ENCODE peak calls at places on chromosome X, in four cellular contexts. W, C, A and X are unnamed samples.

GRCh38 chrX:155218777-155219176 is 2.5 kb downstream of the VBP1 start:
- DNase-seq in W (no peak), C (no peak), A (no peak), X (no peak)

GRCh38 chrX:97835969-97836368 is 952.3 kb downstream of the RPA4 start:
- DNase-seq in W (no peak), C (no peak), A (no peak), X (no peak)

GRCh38 chrX:148500428-148501120 is at the start of gene AFF2:
- DNase-seq in W (no peak), C (peak), A (peak), X (no peak)

GRCh38 chrX:15359701-15360100 is 24.4 kb upstream of the PIGA start:
- DNase-seq in W (no peak), C (no peak), A (no peak), X (no peak)

GRCh38 chrX:103398321-103398937 is 22.1 kb downstream of the BEX3 start:
- DNase-seq in W (no peak), C (no peak), A (no peak), X (no peak)

GRCh38 chrX:39984191-39984956 is 113.4 kb downstream of the BCOR start:
- DNase-seq in W (no peak), C (no peak), A (no peak), X (peak)

GRCh38 chrX:141668371-141668770 is 30.2 kb downstream of the SPANXD start:
- DNase-seq in W (no peak), C (no peak), A (no peak), X (no peak)

GRCh38 chrX:2679534-2680485 is 11.3 kb upstream of the CD99 start:
- DNase-seq in W (no peak), C (no peak), A (no peak), X (no peak)

GRCh38 chrX:148902581-148902980 is 402.2 kb downstream of the AFF2 start:
- DNase-seq in W (no peak), C (no peak), A (no peak), X (no peak)

GRCh38 chrX:68878977-68879376 is 50.2 kb downstream of the EFNB1 start:
- DNase-seq in W (no peak), C (peak), A (no peak), X (no peak)

GRCh38 chrX:39667746-39668507 is 429.8 kb downstream of the BCOR start:
- DNase-seq in W (no peak), C (no peak), A (no peak), X (no peak)

GRCh38 chrX:39195156-39195555 is 393.9 kb downstream of the MID1IP1 start:
- DNase-seq in W (no peak), C (peak), A (peak), X (no peak)

GRCh38 chrX:13652256-13653021 is 502 bp upstream of the TCEANC start:
- DNase-seq in W (no peak), C (no peak), A (peak), X (no peak)

GRCh38 chrX:115573172-115573571 is 12.2 kb downstream of the PLS3 start:
- DNase-seq in W (no peak), C (no peak), A (no peak), X (no peak)

GRCh38 chrX:17697191-17697590 is 40.1 kb upstream of the SCML1 start:
- DNase-seq in W (no peak), C (peak), A (no peak), X (no peak)

GRCh38 chrX:5236096-5236495 is 992.6 kb downstream of the NLGN4X start:
- DNase-seq in W (no peak), C (peak), A (peak), X (no peak)

GRCh38 chrX:1581132-1581531 is 10.3 kb upstream of the AKAP17A start:
- DNase-seq in W (peak), C (peak), A (peak), X (peak)

GRCh38 chrX:106912864-106913263 is 7.3 kb upstream of the CLDN2 start:
- DNase-seq in W (no peak), C (no peak), A (no peak), X (no peak)

GRCh38 chrX:119618439-119618838 is 12.2 kb upstream of the NKRF start:
- DNase-seq in W (peak), C (no peak), A (no peak), X (no peak)

GRCh38 chrX:13495232-13495631 is 74.2 kb upstream of the EGFL6 start:
- DNase-seq in W (peak), C (peak), A (no peak), X (no peak)

GRCh38 chrX:124395145-124395858 is 48.9 kb downstream of the SH2D1A start:
- DNase-seq in W (no peak), C (no peak), A (no peak), X (no peak)

GRCh38 chrX:24260827-24261550 is 52.9 kb downstream of the SUPT20HL2 start:
- DNase-seq in W (peak), C (no peak), A (peak), X (peak)

GRCh38 chrX:119512145-119512800 is 44.0 kb downstream of the SLC25A5 start:
- DNase-seq in W (peak), C (peak), A (peak), X (peak)

GRCh38 chrX:103517246-103517645 is 2.0 kb downstream of the RAB40A start:
- DNase-seq in W (no peak), C (no peak), A (no peak), X (no peak)

GRCh38 chrX:24619647-24620046 is 27.5 kb downstream of the PCYT1B start:
- DNase-seq in W (no peak), C (peak), A (peak), X (no peak)

GRCh38 chrX:7191681-7192110 is 43.7 kb upstream of the PUDP start:
- DNase-seq in W (no peak), C (no peak), A (no peak), X (no peak)

GRCh38 chrX:79413009-79413408 is 45.9 kb upstream of the ITM2A start:
- DNase-seq in W (no peak), C (no peak), A (peak), X (no peak)

GRCh38 chrX:48761674-48762471 is at the start of gene GLOD5:
- DNase-seq in W (peak), C (peak), A (peak), X (peak)

GRCh38 chrX:15947648-15948317 is 93.2 kb upstream of the AP1S2 start:
- DNase-seq in W (no peak), C (no peak), A (peak), X (no peak)

GRCh38 chrX:103640401-103641155 is 11.8 kb downstream of the TCEAL1 start:
- DNase-seq in W (no peak), C (no peak), A (no peak), X (no peak)

GRCh38 chrX:644304-645023 is 13.9 kb downstream of the SHOX start:
- DNase-seq in W (no peak), C (no peak), A (no peak), X (peak)

GRCh38 chrX:150238656-150239382 is 124.3 kb upstream of the MAMLD1 start:
- DNase-seq in W (no peak), C (no peak), A (peak), X (peak)